ENCODE peak calls at places on chromosomes 12 and 14, in four cellular contexts. B is GM12878, U is GM23338, K is K562. A is an unnamed sample.
A peak's percentile ranks its signal among the peaks of the same experiment; 100 is the strongest.

GRCh38 chr12:109863961-109864712 is 16.2 kb downstream of the GLTP start:
- DNase-seq in B (no peak), K (no peak), U (no peak), A (peak; percentile 97)

GRCh38 chr12:19095331-19095730 is 34.2 kb upstream of the PLEKHA5 start:
- DNase-seq in K (no peak), B (no peak), U (no peak), A (no peak)

GRCh38 chr14:96170961-96171592 is 33.6 kb upstream of the BDKRB2 start:
- DNase-seq in U (no peak), K (no peak), B (no peak), A (no peak)

GRCh38 chr12:51954465-51955361 is 3.2 kb downstream of the ACVR1B start:
- DNase-seq in U (no peak), K (no peak), B (no peak), A (peak; percentile 55)

GRCh38 chr12:99709116-99709515 is 61.6 kb downstream of the GARIN6 start:
- DNase-seq in K (no peak), B (no peak), U (no peak), A (no peak)

GRCh38 chr12:120043421-120043820 is 54.4 kb downstream of the BICDL1 start:
- DNase-seq in U (no peak), K (no peak), B (no peak), A (no peak)

GRCh38 chr12:75666126-75666979 is 154.9 kb upstream of the KRR1 start:
- DNase-seq in U (no peak), K (no peak), B (no peak), A (peak; percentile 97)

GRCh38 chr14:55356913-55357312 is 54.7 kb downstream of the ATG14 start:
- DNase-seq in B (no peak), U (no peak), K (no peak), A (peak; percentile 76)

GRCh38 chr14:39474416-39474911 is 42.2 kb upstream of the FBXO33 start:
- DNase-seq in B (no peak), K (no peak), U (no peak), A (peak; percentile 87)

GRCh38 chr14:85824526-85824925 is 294.6 kb downstream of the FLRT2 start:
- DNase-seq in K (no peak), U (no peak), B (no peak), A (no peak)

GRCh38 chr12:104303538-104304151 is at the start of gene EID3:
- DNase-seq in B (no peak), U (peak; percentile 92), K (peak; percentile 50), A (no peak)

GRCh38 chr12:103632554-103633216 is 45.6 kb downstream of the STAB2 start:
- DNase-seq in U (peak; percentile 89), B (peak; percentile 31), K (peak; percentile 89), A (peak; percentile 66)

GRCh38 chr12:28130625-28131598 is 59.3 kb upstream of the CCDC91 start:
- DNase-seq in K (peak; percentile 64), B (no peak), U (no peak), A (peak; percentile 9)

GRCh38 chr12:112303004-112303403 is 79.2 kb downstream of the HECTD4 start:
- DNase-seq in B (peak; percentile 91), U (no peak), K (no peak), A (no peak)

GRCh38 chr14:100289916-100290606 is 16.2 kb downstream of the SLC25A29 start:
- DNase-seq in B (no peak), U (no peak), K (no peak), A (no peak)

GRCh38 chr12:132275110-132275531 is 54.3 kb downstream of the GALNT9 start:
- DNase-seq in B (no peak), K (peak; percentile 63), U (peak; percentile 78), A (peak; percentile 16)

GRCh38 chr12:105431537-105431936 is 101.0 kb downstream of the C12orf75 start:
- DNase-seq in K (no peak), B (no peak), U (no peak), A (no peak)

GRCh38 chr12:130761537-130762318 is 45.6 kb upstream of the RIMBP2 start:
- DNase-seq in U (peak; percentile 73), B (no peak), K (peak; percentile 47), A (peak; percentile 54)

GRCh38 chr12:88775742-88776151 is 195.5 kb upstream of the KITLG start:
- DNase-seq in K (no peak), U (no peak), B (no peak), A (no peak)

GRCh38 chr14:101233861-101234587 is 327.3 kb upstream of the DIO3 start:
- DNase-seq in U (no peak), B (no peak), K (no peak), A (no peak)

GRCh38 chr12:19681007-19681406 is 241.7 kb downstream of the AEBP2 start:
- DNase-seq in U (peak; percentile 41), K (no peak), B (no peak), A (no peak)

GRCh38 chr12:62848418-62848817 is 86.5 kb downstream of the PPM1H start:
- DNase-seq in K (no peak), U (no peak), B (peak; percentile 3), A (no peak)

GRCh38 chr14:99125113-99125512 is 146.9 kb downstream of the BCL11B start:
- DNase-seq in K (no peak), B (no peak), U (no peak), A (no peak)

GRCh38 chr14:85764809-85765208 is 234.9 kb downstream of the FLRT2 start:
- DNase-seq in B (no peak), U (no peak), K (no peak), A (no peak)

GRCh38 chr14:35387209-35387608 is 17.3 kb downstream of the NFKBIA start:
- DNase-seq in B (no peak), U (no peak), K (no peak), A (no peak)

GRCh38 chr12:41496009-41496408 is 307.9 kb downstream of the PDZRN4 start:
- DNase-seq in U (no peak), K (no peak), B (no peak), A (no peak)

GRCh38 chr12:74963304-74963703 is 246.3 kb downstream of the KCNC2 start:
- DNase-seq in K (no peak), B (no peak), U (no peak), A (no peak)

GRCh38 chr12:23209793-23210192 is 584.8 kb downstream of the ETNK1 start:
- DNase-seq in U (no peak), B (no peak), K (no peak), A (no peak)

GRCh38 chr14:77040995-77041744 is 12.7 kb upstream of the IRF2BPL start:
- DNase-seq in K (no peak), B (no peak), U (peak; percentile 54), A (no peak)

GRCh38 chr12:93833946-93834345 is 156.8 kb downstream of the CRADD start:
- DNase-seq in B (no peak), K (no peak), U (no peak), A (no peak)

GRCh38 chr12:121036810-121037326 is 2.2 kb downstream of the OASL start:
- DNase-seq in U (no peak), K (no peak), B (no peak), A (no peak)

GRCh38 chr14:82667501-82667900 is 1133.8 kb upstream of the SEL1L start:
- DNase-seq in U (no peak), K (no peak), B (no peak), A (no peak)

GRCh38 chr12:123269980-123270379 is 1.7 kb downstream of the CDK2AP1 start:
- DNase-seq in U (peak; percentile 46), B (no peak), K (no peak), A (peak; percentile 92)

DNA sequence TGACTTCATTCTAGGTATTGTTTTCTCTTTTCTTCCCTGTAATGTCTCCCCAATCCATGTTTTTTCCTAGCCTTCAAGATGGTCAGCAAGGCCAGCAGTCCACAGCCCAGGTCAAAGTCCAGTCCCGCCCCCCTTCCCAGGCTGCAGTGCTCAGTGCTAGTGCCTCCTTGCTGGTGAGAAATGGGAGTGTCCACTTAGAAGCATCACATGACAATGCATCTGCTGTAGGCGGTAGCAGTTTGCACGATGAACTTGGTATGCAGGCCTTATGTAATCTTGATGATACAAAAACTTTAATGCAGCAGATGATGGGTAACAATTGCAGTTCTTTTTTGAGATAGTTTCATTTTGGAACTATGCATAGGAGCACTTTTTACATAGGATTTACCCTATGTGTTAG is 88.4 kb downstream of the PCNX1 start:
- DNase-seq in B (no peak), K (peak; percentile 9), U (peak; percentile 55), A (peak; percentile 22)
- H3K4me3 ChIP-seq in B (no peak overlapping the region), K (no peak overlapping the region), U (no peak overlapping the region), A (no peak overlapping the region)

GRCh38 chr14:28757790-28758189 is 8.8 kb upstream of the FOXG1 start:
- DNase-seq in K (no peak), B (no peak), U (no peak), A (no peak)

GRCh38 chr14:28755198-28755794 is 11.3 kb upstream of the FOXG1 start:
- DNase-seq in B (no peak), K (no peak), U (no peak), A (no peak)

GRCh38 chr14:28758253-28758915 is 8.2 kb upstream of the FOXG1 start:
- DNase-seq in U (no peak), K (no peak), B (no peak), A (no peak)

GRCh38 chr14:28755930-28756895 is 10.4 kb upstream of the FOXG1 start:
- DNase-seq in B (no peak), K (no peak), U (peak; percentile 47), A (no peak)

DNA sequence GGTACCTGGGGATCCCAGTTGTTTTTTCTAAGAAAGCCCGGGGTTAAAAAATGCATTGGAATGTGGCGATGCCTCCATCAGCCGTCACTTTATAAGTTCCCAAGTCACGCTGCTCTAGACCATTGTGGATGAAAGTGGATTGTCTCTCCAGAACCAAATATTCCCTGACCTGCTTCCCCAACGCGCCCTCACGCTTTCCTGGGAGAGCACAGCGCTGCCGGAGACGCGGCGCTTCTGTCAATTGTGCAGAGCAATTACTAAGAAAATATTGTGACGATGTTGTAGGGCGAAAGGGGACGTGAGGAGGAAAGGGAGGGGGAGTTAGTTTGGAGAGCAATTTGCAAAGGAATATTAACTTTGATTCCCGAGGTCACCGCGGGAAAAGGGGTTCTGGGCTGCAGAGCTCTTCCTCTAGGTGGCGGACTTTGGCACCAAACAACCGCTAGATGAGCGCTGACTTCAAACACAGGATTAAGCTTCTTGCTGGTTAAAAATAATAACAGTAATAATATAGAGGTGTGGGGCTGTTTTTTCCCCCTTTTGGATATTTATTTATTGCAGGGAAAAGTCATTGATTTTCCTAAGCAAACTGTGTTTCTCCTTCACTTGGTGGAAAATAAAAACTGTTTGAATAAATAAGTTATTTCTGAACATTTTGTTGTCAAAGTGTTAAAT is 9.6 kb upstream of the FOXG1 start:
- DNase-seq in U (peak; percentile 81), B (no peak), K (peak; percentile 9), A (peak; percentile 72)
- TF ChIP-seq EZH2 in U (peak; percentile 91), B (peak; percentile 41), K (no peak), A (peak; percentile 100)

DNA sequence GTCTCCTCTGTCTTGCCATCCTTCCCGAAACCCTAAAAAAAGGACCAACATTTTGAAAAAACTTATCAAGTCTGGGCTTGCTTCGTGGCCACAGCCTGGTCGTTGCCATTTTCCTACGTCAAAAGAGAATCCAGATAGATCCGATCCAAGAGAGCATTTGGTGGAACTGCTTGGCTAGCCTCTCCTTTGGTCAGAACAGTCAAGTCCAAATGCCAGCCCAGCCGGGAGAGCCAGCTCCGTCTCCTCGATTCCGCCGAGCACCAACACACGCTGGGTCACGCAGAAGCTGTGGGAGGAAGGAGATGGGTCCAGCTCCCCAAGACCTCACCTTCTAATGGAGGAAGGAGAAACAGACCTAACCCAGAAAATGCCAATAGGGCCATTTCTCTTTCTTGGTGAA is 9.3 kb upstream of the PRIMA1 start:
- DNase-seq in U (no peak), K (no peak), B (no peak), A (no peak)
- TF ChIP-seq JUNB in U (no peak), K (no peak), B (no peak), A (no peak)

GRCh38 chr12:86838709-86839108 is 582.5 kb upstream of the MGAT4C start:
- DNase-seq in B (no peak), U (peak; percentile 16), K (no peak), A (no peak)
- H3K4me3 ChIP-seq in B (no peak overlapping the region), U (no peak overlapping the region), K (no peak overlapping the region), A (no peak overlapping the region)